ENCODE peak calls at places on chromosomes 5 and 9, in seven cellular contexts. Y is tibial nerve; W is kidney; A is SJSA1; D is CD4-positive, CD25-positive, alpha-beta regulatory T cell; X is left lung; B is WERI-Rb-1. R is an unnamed sample.

GRCh38 chr5:171450423-171451246 is 31.2 kb downstream of the FGF18 start:
- DNase-seq in D (peak; percentile 6), X (peak; percentile 63), B (no peak), Y (peak; percentile 29), W (peak; percentile 91), A (peak; percentile 87), R (no peak)

GRCh38 chr9:126208359-126208758 is 118.3 kb upstream of the MVB12B start:
- DNase-seq in Y (no peak), D (no peak), X (no peak), W (no peak), B (no peak), A (no peak), R (no peak)

GRCh38 chr5:44953078-44953477 is 144.3 kb downstream of the MRPS30 start:
- DNase-seq in X (no peak), A (no peak), Y (no peak), W (no peak), D (no peak), B (no peak), R (no peak)

GRCh38 chr5:172370648-172371248 is 83.6 kb downstream of the SH3PXD2B start:
- DNase-seq in D (peak; percentile 57), B (peak; percentile 55), A (no peak), X (no peak), Y (peak; percentile 54), W (no peak), R (no peak)

GRCh38 chr9:93676310-93677054 is 100.1 kb downstream of the PHF2 start:
- DNase-seq in B (peak; percentile 4), A (peak; percentile 31), X (peak; percentile 19), W (peak; percentile 54), D (no peak), Y (no peak), R (no peak)

GRCh38 chr9:93223241-93224180 is 39.6 kb downstream of the WNK2 start:
- DNase-seq in Y (no peak), A (no peak), D (no peak), X (no peak), W (peak; percentile 79), B (no peak), R (no peak)

GRCh38 chr9:134944351-134944802 is 26.7 kb upstream of the FCN1 start:
- DNase-seq in W (no peak), Y (peak; percentile 15), A (no peak), D (no peak), B (peak; percentile 96), X (no peak), R (no peak)

GRCh38 chr5:1800470-1801060 is 642 bp upstream of the NDUFS6 start:
- DNase-seq in A (no peak), W (no peak), B (no peak), D (no peak), X (peak; percentile 43), Y (no peak), R (peak; percentile 44)

GRCh38 chr5:180330810-180331646 is 22.1 kb downstream of the GFPT2 start:
- DNase-seq in X (no peak), W (peak; percentile 62), B (no peak), D (no peak), Y (peak; percentile 81), A (peak; percentile 95), R (no peak)

GRCh38 chr5:52328220-52328619 is 459.5 kb upstream of the ITGA1 start:
- DNase-seq in B (no peak), D (no peak), X (no peak), W (no peak), A (no peak), Y (no peak), R (no peak)

GRCh38 chr9:72407047-72407446 is 42.0 kb upstream of the ZFAND5 start:
- DNase-seq in X (no peak), D (no peak), W (no peak), A (no peak), Y (no peak), B (no peak), R (no peak)

GRCh38 chr9:87834357-87834756 is 48.3 kb upstream of the SPATA31E1 start:
- DNase-seq in X (no peak), Y (no peak), B (peak; percentile 45), W (no peak), A (no peak), D (no peak), R (no peak)

GRCh38 chr9:2116073-2116472 is 100.9 kb downstream of the SMARCA2 start:
- DNase-seq in W (no peak), Y (no peak), A (no peak), X (no peak), D (peak; percentile 15), B (peak; percentile 28), R (no peak)

GRCh38 chr9:101536351-101536750 is 2.7 kb downstream of the RNF20 start:
- DNase-seq in Y (no peak), B (no peak), D (no peak), W (no peak), A (no peak), X (no peak), R (no peak)

GRCh38 chr5:172695431-172696054 is 54.5 kb downstream of the NEURL1B start:
- DNase-seq in D (no peak), B (no peak), A (no peak), X (no peak), W (peak; percentile 68), Y (no peak), R (no peak)

GRCh38 chr9:88949425-88949824 is 41.8 kb upstream of the S1PR3 start:
- DNase-seq in X (no peak), D (no peak), B (no peak), A (peak; percentile 59), W (no peak), Y (no peak), R (no peak)

GRCh38 chr5:67770431-67771025 is 445.0 kb upstream of the PIK3R1 start:
- DNase-seq in X (no peak), B (no peak), D (peak; percentile 9), W (no peak), Y (no peak), A (no peak), R (no peak)

GRCh38 chr9:131276107-131276888 is at the start of gene FAM78A:
- DNase-seq in B (peak; percentile 53), Y (no peak), W (peak; percentile 87), A (no peak), D (peak; percentile 74), X (peak; percentile 75), R (no peak)

GRCh38 chr5:35675392-35675791 is 57.7 kb downstream of the SPEF2 start:
- DNase-seq in B (no peak), Y (no peak), W (no peak), X (no peak), D (no peak), A (no peak), R (no peak)

GRCh38 chr5:134450374-134450773 is 38.7 kb upstream of the CDKN2AIPNL start:
- DNase-seq in Y (no peak), X (no peak), B (no peak), A (no peak), W (no peak), D (no peak), R (no peak)

GRCh38 chr9:24824607-24825006 is 278.9 kb upstream of the IZUMO3 start:
- DNase-seq in Y (no peak), B (no peak), D (no peak), X (no peak), W (no peak), A (no peak), R (no peak)

GRCh38 chr9:22005700-22006605 is 3.2 kb downstream of the CDKN2B start:
- DNase-seq in Y (no peak), X (no peak), B (no peak), W (no peak), D (peak; percentile 40), A (no peak), R (no peak)

GRCh38 chr5:150901446-150901845 is 3.3 kb downstream of the ZNF300 start:
- DNase-seq in A (no peak), X (no peak), W (no peak), D (no peak), Y (no peak), B (no peak), R (no peak)
- H3K9me3 ChIP-seq in A (peaks cover 12% of the 10 kb centered on the region), X (peaks cover 14% of the 10 kb centered on the region), W (peaks cover 58% of the 10 kb centered on the region), D (peaks cover 66% of the 10 kb centered on the region), Y (peaks cover 5% of the 10 kb centered on the region), B (peaks cover 40% of the 10 kb centered on the region), R (peaks cover 13% of the 10 kb centered on the region)

GRCh38 chr5:168527756-168528295 is 1.3 kb upstream of the FBLL1 start:
- DNase-seq in W (no peak), A (peak; percentile 20), B (no peak), Y (no peak), X (no peak), D (no peak), R (no peak)

GRCh38 chr5:168531191-168531590 is 2.1 kb downstream of the FBLL1 start:
- DNase-seq in X (no peak), W (no peak), B (no peak), Y (no peak), D (no peak), A (no peak), R (no peak)

GRCh38 chr5:168529361-168530234 is 493 bp downstream of the FBLL1 start:
- DNase-seq in B (no peak), W (no peak), D (no peak), X (no peak), Y (no peak), A (peak; percentile 46), R (no peak)

GRCh38 chr5:168530751-168531150 is 1.6 kb downstream of the FBLL1 start:
- DNase-seq in B (no peak), W (no peak), D (no peak), A (no peak), X (no peak), Y (no peak), R (no peak)

GRCh38 chr5:168528521-168529360 is at the start of gene FBLL1:
- DNase-seq in B (peak; percentile 71), D (peak; percentile 40), X (no peak), Y (no peak), A (peak; percentile 51), W (no peak), R (no peak)
- H3K9me3 ChIP-seq in B (no peaks in the 10 kb centered on the region), D (no peaks in the 10 kb centered on the region), X (no peaks in the 10 kb centered on the region), Y (no peaks in the 10 kb centered on the region), A (no peaks in the 10 kb centered on the region), W (no peaks in the 10 kb centered on the region), R (no peaks in the 10 kb centered on the region)

GRCh38 chr9:30800421-30800820 is 1584.0 kb upstream of the ACO1 start:
- DNase-seq in W (peak; percentile 55), D (no peak), Y (no peak), X (no peak), B (no peak), A (no peak), R (no peak)

GRCh38 chr9:30799527-30800101 is 1584.8 kb upstream of the ACO1 start:
- DNase-seq in A (no peak), Y (no peak), B (no peak), W (peak; percentile 58), X (no peak), D (no peak), R (no peak)

GRCh38 chr9:30796806-30797205 is 1587.6 kb upstream of the ACO1 start:
- DNase-seq in X (no peak), W (no peak), D (no peak), Y (no peak), B (no peak), A (no peak), R (no peak)
- H3K9me3 ChIP-seq in X (no peaks in the 10 kb centered on the region), W (no peaks in the 10 kb centered on the region), D (no peaks in the 10 kb centered on the region), Y (no peaks in the 10 kb centered on the region), B (no peaks in the 10 kb centered on the region), A (no peaks in the 10 kb centered on the region), R (no peaks in the 10 kb centered on the region)

DNA sequence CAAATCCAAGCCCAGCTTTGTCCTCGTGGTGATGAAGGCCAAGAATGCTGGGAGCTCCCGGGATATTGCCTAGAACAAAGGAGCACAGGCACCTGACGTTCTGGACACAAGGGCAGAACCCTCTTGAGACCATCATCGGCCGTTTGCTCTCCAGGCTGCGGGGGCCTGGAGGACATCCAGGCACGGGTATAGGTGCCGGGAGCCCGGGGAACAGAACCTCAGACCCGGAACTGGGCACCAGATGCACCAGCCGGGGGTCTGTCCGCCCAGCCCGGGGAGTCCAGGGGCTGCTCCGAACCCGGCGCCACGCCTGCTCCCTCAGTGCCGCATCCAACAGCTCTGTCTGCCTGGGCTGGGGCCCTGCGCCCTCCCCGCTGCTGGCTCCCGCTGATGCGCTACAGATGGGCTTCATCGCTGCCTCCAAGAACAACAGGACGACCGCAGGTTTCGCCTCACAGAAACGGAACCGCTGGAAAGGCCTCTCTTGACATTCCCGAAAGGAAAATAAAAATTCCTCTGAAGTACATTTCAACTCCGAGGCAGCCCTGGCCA is 88.0 kb downstream of the ADAMTS2 start:
- DNase-seq in B (no peak), W (peak; percentile 73), Y (no peak), X (no peak), D (no peak), A (peak; percentile 41), R (no peak)
- H3K9me3 ChIP-seq in B (no peaks in the 10 kb centered on the region), W (no peaks in the 10 kb centered on the region), Y (no peaks in the 10 kb centered on the region), X (no peaks in the 10 kb centered on the region), D (no peaks in the 10 kb centered on the region), A (peaks cover 62% of the 10 kb centered on the region), R (no peaks in the 10 kb centered on the region)

R was measured in T-helper 17 cell.